ENCODE peak calls at places on chromosomes 4 and X, in nine cellular contexts. D is ovary, O is lung, I is endothelial cell of umbilical vein, P is DND-41, X is H9, B is PC-3, Z is colonic mucosa, M is heart right ventricle. C is an unnamed sample. For H3K4me1, the result is how much of the 10 kb centered on the place peaks cover.

GRCh38 chrX:150486011-150486410 is 82.4 kb upstream of the MTM1 start:
- DNase-seq in D (peak), O (no peak), I (peak), P (peak), X (peak), B (peak), Z (peak), M (peak), C (no peak)

GRCh38 chr4:40405194-40405593 is 70.1 kb downstream of the CHRNA9 start:
- DNase-seq in D (no peak), O (no peak), I (no peak), P (no peak), X (no peak), B (no peak), Z (no peak), M (no peak), C (no peak)

GRCh38 chr4:26330946-26331345 is 10.1 kb downstream of the RBPJ start:
- DNase-seq in D (no peak), O (no peak), I (no peak), P (no peak), X (no peak), B (no peak), Z (no peak), M (no peak), C (no peak)

GRCh38 chrX:38807873-38808272 is 6.6 kb downstream of the MID1IP1 start:
- DNase-seq in D (no peak), O (no peak), I (no peak), P (no peak), X (no peak), B (no peak), Z (no peak), M (no peak), C (no peak)

GRCh38 chr4:107027379-107027778 is 8.7 kb downstream of the DKK2 start:
- DNase-seq in D (no peak), O (no peak), I (no peak), P (no peak), X (no peak), B (no peak), Z (no peak), M (no peak), C (no peak)

GRCh38 chr4:177313263-177313662 is 3.6 kb downstream of the NEIL3 start:
- DNase-seq in D (no peak), O (no peak), I (no peak), P (no peak), X (no peak), B (no peak), Z (no peak), M (no peak), C (no peak)

GRCh38 chr4:104682311-104682710 is 187.6 kb upstream of the CXXC4 start:
- DNase-seq in D (no peak), O (no peak), I (no peak), P (no peak), X (no peak), B (no peak), Z (no peak), M (no peak), C (no peak)

GRCh38 chr4:178339769-178340168 is 897.5 kb upstream of the AGA start:
- DNase-seq in D (no peak), O (no peak), I (no peak), P (no peak), X (no peak), B (peak), Z (no peak), M (no peak), C (no peak)

DNA sequence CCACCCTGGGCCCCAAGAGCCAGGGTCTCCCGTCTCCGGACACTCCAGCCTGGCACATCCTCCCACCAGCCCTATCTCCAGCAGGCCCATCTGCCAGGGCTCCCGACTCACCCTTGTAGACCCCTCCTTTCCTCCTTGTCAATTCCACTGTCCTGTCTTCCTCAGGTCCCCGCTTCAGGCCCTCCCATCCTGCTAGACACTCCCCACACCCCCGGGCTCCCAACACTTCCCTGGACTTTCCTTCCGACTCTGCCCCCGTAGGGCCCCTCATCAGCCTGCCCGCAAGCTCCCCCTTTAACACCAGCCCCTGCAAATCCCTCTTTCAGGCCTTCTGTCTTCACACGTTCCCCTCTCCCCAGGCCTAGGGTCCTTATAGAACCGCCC is 1.1 kb downstream of the PRAF2 start:
- DNase-seq in D (no peak), O (no peak), I (no peak), P (no peak), X (no peak), B (no peak), Z (no peak), M (no peak), C (no peak)
- TF ChIP-seq CTCF in D (no peak), O (no peak), I (no peak), P (no peak), X (no peak), B (no peak), Z (no peak), M (no peak), C (no peak)

GRCh38 chrX:72128881-72129280 is 2.8 kb downstream of the RTL5 start:
- DNase-seq in D (no peak), O (no peak), I (no peak), P (peak), X (peak), B (peak), Z (no peak), M (no peak), C (no peak)
- H3K4me1 ChIP-seq in D (under half), O (under half), I (under half), P (under half), X (under half), B (under half), Z (under half), M (under half), C (under half)

GRCh38 chrX:25105251-25105650 is 89.5 kb upstream of the ARX start:
- DNase-seq in D (no peak), O (no peak), I (no peak), P (no peak), X (peak), B (no peak), Z (no peak), M (no peak), C (no peak)
- H3K27ac ChIP-seq in D (no peak), O (no peak), I (no peak), P (no peak), X (no peak), B (no peak), Z (no peak), M (no peak), C (no peak)

GRCh38 chrX:12953420-12953819 is 21.5 kb upstream of the TMSB4X start:
- DNase-seq in D (no peak), O (no peak), I (no peak), P (no peak), X (no peak), B (no peak), Z (no peak), M (no peak), C (no peak)

GRCh38 chrX:12949927-12950656 is 24.8 kb upstream of the TMSB4X start:
- DNase-seq in D (peak), O (peak), I (peak), P (peak), X (no peak), B (no peak), Z (peak), M (peak), C (peak)

GRCh38 chrX:12951590-12951965 is 23.3 kb upstream of the TMSB4X start:
- DNase-seq in D (no peak), O (no peak), I (no peak), P (peak), X (no peak), B (no peak), Z (no peak), M (no peak), C (no peak)

GRCh38 chrX:12949205-12949926 is 25.5 kb upstream of the TMSB4X start:
- DNase-seq in D (no peak), O (no peak), I (no peak), P (no peak), X (no peak), B (no peak), Z (no peak), M (no peak), C (no peak)

GRCh38 chrX:12950851-12951589 is 23.9 kb upstream of the TMSB4X start:
- DNase-seq in D (no peak), O (no peak), I (no peak), P (peak), X (peak), B (no peak), Z (peak), M (peak), C (no peak)
- TF ChIP-seq CTCF in D (no peak), O (peak), I (peak), P (peak), X (peak), B (peak), Z (peak), M (peak), C (no peak)

DNA sequence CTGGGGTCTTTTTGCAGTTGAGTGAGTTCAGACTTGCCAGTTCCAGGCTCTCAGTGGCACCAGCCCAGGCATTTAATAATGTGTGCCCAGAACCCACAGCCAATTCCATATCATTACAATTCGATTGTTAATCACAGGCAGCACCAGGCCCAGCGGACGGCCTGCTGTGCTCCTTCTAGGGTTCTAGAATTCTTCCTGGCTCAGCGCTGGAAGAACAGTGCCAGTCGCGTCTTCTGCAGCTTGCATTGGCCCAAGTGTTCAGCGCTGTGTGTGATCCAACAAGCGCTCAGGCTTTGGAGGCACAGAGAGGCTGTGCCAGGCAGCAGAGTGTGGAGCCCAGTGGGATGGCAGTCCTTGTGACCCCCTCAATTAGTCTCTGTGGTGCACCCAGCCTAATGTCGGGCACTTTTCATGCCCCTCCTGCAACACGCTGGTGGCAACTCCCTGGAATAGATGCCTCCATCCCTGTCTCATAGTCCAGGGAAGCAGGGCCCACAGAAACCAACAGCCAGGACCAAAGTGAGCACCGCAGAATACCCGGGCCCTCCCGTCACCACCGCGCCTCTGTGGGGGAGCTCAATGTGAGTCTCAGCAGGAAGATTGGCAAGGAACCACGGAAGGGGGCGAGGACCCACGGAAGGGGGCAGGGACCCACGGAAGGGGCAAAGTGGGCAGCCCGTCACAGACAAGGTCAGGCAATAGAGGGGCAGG is 193.2 kb downstream of the AFAP1 start:
- DNase-seq in D (no peak), O (no peak), I (no peak), P (no peak), X (no peak), B (no peak), Z (no peak), M (no peak), C (no peak)
- H3K4me1 ChIP-seq in D (under half), O (under half), I (under half), P (under half), X (under half), B (under half), Z (under half), M (under half), C (under half)

GRCh38 chr4:6884341-6884870 is 25.2 kb upstream of the TBC1D14 start:
- DNase-seq in D (no peak), O (no peak), I (no peak), P (no peak), X (no peak), B (no peak), Z (no peak), M (no peak), C (peak)

GRCh38 chr4:6887591-6888371 is 21.8 kb upstream of the TBC1D14 start:
- DNase-seq in D (peak), O (no peak), I (no peak), P (no peak), X (no peak), B (no peak), Z (no peak), M (peak), C (peak)

GRCh38 chr4:6888506-6889071 is 21.0 kb upstream of the TBC1D14 start:
- DNase-seq in D (peak), O (no peak), I (no peak), P (no peak), X (no peak), B (no peak), Z (no peak), M (no peak), C (peak)

GRCh38 chr4:6886886-6887285 is 22.7 kb upstream of the TBC1D14 start:
- DNase-seq in D (peak), O (no peak), I (no peak), P (no peak), X (no peak), B (no peak), Z (no peak), M (no peak), C (peak)

DNA sequence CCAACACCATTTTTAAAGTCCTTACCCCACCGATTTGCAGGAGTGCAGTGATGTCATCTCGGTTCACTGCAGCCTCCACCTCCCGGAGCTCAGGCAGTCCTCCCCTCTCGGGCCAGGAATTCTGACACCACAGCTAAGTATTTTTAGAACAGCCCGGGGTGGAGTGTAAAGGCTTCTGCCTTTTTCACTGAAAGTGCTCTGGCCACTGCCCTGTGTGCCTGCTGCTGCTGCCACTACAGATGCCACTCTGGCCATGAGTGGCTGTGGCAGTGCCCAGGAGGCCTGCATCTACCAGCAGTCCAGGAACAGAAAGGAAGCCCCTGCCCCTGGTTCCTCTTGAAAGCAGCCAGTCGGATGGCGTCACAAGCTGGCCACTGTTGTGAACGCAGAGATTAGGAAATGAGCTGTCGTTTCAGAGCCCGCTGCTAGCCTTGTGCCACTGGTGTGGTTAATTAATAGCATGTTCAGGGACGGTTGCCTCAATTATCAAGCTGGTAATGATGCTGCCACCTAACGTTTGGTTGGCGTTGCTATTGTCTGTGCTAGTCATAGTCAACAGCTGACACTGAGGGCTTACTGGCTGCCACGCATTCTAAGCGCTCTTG is 23.6 kb upstream of the TBC1D14 start:
- DNase-seq in D (peak), O (peak), I (peak), P (no peak), X (no peak), B (peak), Z (peak), M (peak), C (peak)
- H3K27ac ChIP-seq in D (no peak), O (peak), I (no peak), P (no peak), X (no peak), B (no peak), Z (no peak), M (peak), C (peak)